ENCODE peak calls at places on chromosomes 11 and 22, in seven cellular contexts. One of them, this sample, is unnamed.

GRCh38 chr11:11510939-11511338 is 110.9 kb downstream of the GALNT18 start:
- DNase-seq in left ventricle myocardium inferior: peak; percentile 36
- DNase-seq in cardiac fibroblast: no peak
- DNase-seq in H54: no peak
- DNase-seq in hippocampal formation: peak; percentile 71
- DNase-seq in left cardiac atrium: peak; percentile 48
- DNase-seq in GM12865: no peak
- DNase-seq in this sample: no peak

GRCh38 chr11:2741377-2742131 is 41.8 kb upstream of the KCNQ1OT1 start:
- DNase-seq in hippocampal formation: no peak
- DNase-seq in H54: peak; percentile 91
- DNase-seq in GM12865: no peak
- DNase-seq in cardiac fibroblast: peak; percentile 87
- DNase-seq in left ventricle myocardium inferior: peak; percentile 18
- DNase-seq in left cardiac atrium: peak; percentile 27
- DNase-seq in this sample: no peak

GRCh38 chr22:17106785-17107546 is 14.2 kb downstream of the TMEM121B start:
- DNase-seq in hippocampal formation: no peak
- DNase-seq in GM12865: no peak
- DNase-seq in cardiac fibroblast: no peak
- DNase-seq in left cardiac atrium: no peak
- DNase-seq in left ventricle myocardium inferior: no peak
- DNase-seq in H54: no peak
- DNase-seq in this sample: no peak

GRCh38 chr11:102139081-102139498 is 28.8 kb downstream of the YAP1 start:
- DNase-seq in cardiac fibroblast: peak; percentile 69
- DNase-seq in GM12865: no peak
- DNase-seq in left ventricle myocardium inferior: no peak
- DNase-seq in left cardiac atrium: no peak
- DNase-seq in hippocampal formation: no peak
- DNase-seq in H54: no peak
- DNase-seq in this sample: no peak

GRCh38 chr11:67240575-67241389 is 25.5 kb upstream of the GRK2 start:
- DNase-seq in left cardiac atrium: peak; percentile 80
- DNase-seq in GM12865: peak; percentile 92
- DNase-seq in hippocampal formation: peak; percentile 22
- DNase-seq in left ventricle myocardium inferior: peak; percentile 53
- DNase-seq in cardiac fibroblast: peak; percentile 84
- DNase-seq in H54: no peak
- DNase-seq in this sample: peak; percentile 80

GRCh38 chr11:79321282-79321681 is 119.5 kb downstream of the TENM4 start:
- DNase-seq in GM12865: no peak
- DNase-seq in H54: no peak
- DNase-seq in left cardiac atrium: no peak
- DNase-seq in cardiac fibroblast: no peak
- DNase-seq in left ventricle myocardium inferior: no peak
- DNase-seq in hippocampal formation: no peak
- DNase-seq in this sample: no peak

GRCh38 chr11:27218498-27219038 is 144.4 kb downstream of the CCDC34 start:
- DNase-seq in GM12865: no peak
- DNase-seq in cardiac fibroblast: peak; percentile 56
- DNase-seq in hippocampal formation: no peak
- DNase-seq in H54: peak; percentile 44
- DNase-seq in left cardiac atrium: no peak
- DNase-seq in left ventricle myocardium inferior: no peak
- DNase-seq in this sample: no peak

GRCh38 chr22:47138898-47139789 is 376.7 kb downstream of the TBC1D22A start:
- DNase-seq in H54: no peak
- DNase-seq in GM12865: no peak
- DNase-seq in hippocampal formation: no peak
- DNase-seq in left ventricle myocardium inferior: no peak
- DNase-seq in left cardiac atrium: no peak
- DNase-seq in cardiac fibroblast: no peak
- DNase-seq in this sample: no peak

GRCh38 chr11:34245043-34245442 is 112.8 kb downstream of the ABTB2 start:
- DNase-seq in GM12865: peak; percentile 35
- DNase-seq in left cardiac atrium: no peak
- DNase-seq in left ventricle myocardium inferior: no peak
- DNase-seq in H54: no peak
- DNase-seq in hippocampal formation: no peak
- DNase-seq in cardiac fibroblast: no peak
- DNase-seq in this sample: no peak

GRCh38 chr11:63802637-63803414 is 10.4 kb upstream of the SPINDOC start:
- DNase-seq in GM12865: peak; percentile 20
- DNase-seq in H54: peak; percentile 58
- DNase-seq in hippocampal formation: no peak
- DNase-seq in left ventricle myocardium inferior: no peak
- DNase-seq in left cardiac atrium: no peak
- DNase-seq in cardiac fibroblast: peak; percentile 62
- DNase-seq in this sample: no peak

GRCh38 chr11:75463106-75463774 is 30.2 kb upstream of the KLHL35 start:
- DNase-seq in H54: no peak
- DNase-seq in left cardiac atrium: no peak
- DNase-seq in cardiac fibroblast: peak; percentile 45
- DNase-seq in GM12865: no peak
- DNase-seq in left ventricle myocardium inferior: no peak
- DNase-seq in hippocampal formation: no peak
- DNase-seq in this sample: no peak

GRCh38 chr11:132961453-132961852 is 570.8 kb downstream of the OPCML start:
- DNase-seq in hippocampal formation: no peak
- DNase-seq in H54: no peak
- DNase-seq in GM12865: no peak
- DNase-seq in left cardiac atrium: no peak
- DNase-seq in cardiac fibroblast: no peak
- DNase-seq in left ventricle myocardium inferior: no peak
- DNase-seq in this sample: no peak

GRCh38 chr11:12156301-12157140 is 46.1 kb downstream of the MICAL2 start:
- DNase-seq in H54: no peak
- DNase-seq in left cardiac atrium: no peak
- DNase-seq in GM12865: no peak
- DNase-seq in left ventricle myocardium inferior: no peak
- DNase-seq in cardiac fibroblast: no peak
- DNase-seq in hippocampal formation: no peak
- DNase-seq in this sample: no peak

GRCh38 chr22:38240734-38241252 is 32.0 kb downstream of the TMEM184B start:
- DNase-seq in cardiac fibroblast: peak; percentile 78
- DNase-seq in hippocampal formation: peak; percentile 27
- DNase-seq in H54: peak; percentile 67
- DNase-seq in left cardiac atrium: no peak
- DNase-seq in GM12865: no peak
- DNase-seq in left ventricle myocardium inferior: no peak
- DNase-seq in this sample: no peak

GRCh38 chr11:3169235-3169951 is 4.3 kb upstream of the OSBPL5 start:
- DNase-seq in H54: peak; percentile 82
- DNase-seq in hippocampal formation: no peak
- DNase-seq in cardiac fibroblast: peak; percentile 76
- DNase-seq in left ventricle myocardium inferior: peak; percentile 55
- DNase-seq in left cardiac atrium: peak; percentile 65
- DNase-seq in GM12865: no peak
- DNase-seq in this sample: no peak

GRCh38 chr11:96207459-96208449 is 135.2 kb downstream of the MAML2 start:
- DNase-seq in left ventricle myocardium inferior: no peak
- DNase-seq in hippocampal formation: no peak
- DNase-seq in H54: no peak
- DNase-seq in GM12865: no peak
- DNase-seq in cardiac fibroblast: peak; percentile 57
- DNase-seq in left cardiac atrium: no peak
- DNase-seq in this sample: no peak

This sample was measured in effector memory CD8-positive, alpha-beta T cell.